ENCODE peak calls at places on chromosomes 7 and 10, in nine cellular contexts. M is tibial nerve, H is IMR-90, G is cardiac muscle cell, Z is fibroblast of lung, P is Kasumi-1, L is ELR, U is endodermal cell, I is HEK293T. A is an unnamed sample.

GRCh38 chr7:137820677-137821420 is 25.9 kb downstream of the DGKI start:
- DNase-seq in M (peak; percentile 20), H (peak; percentile 83), G (peak; percentile 60), Z (peak; percentile 91), P (no peak), L (no peak), U (peak; percentile 96), I (no peak), A (no peak)

GRCh38 chr7:29957921-29958320 is 31.7 kb downstream of the SCRN1 start:
- DNase-seq in M (no peak), H (no peak), G (no peak), Z (no peak), P (no peak), L (no peak), U (no peak), I (no peak), A (no peak)

GRCh38 chr7:142460402-142461117 is 202.7 kb upstream of the PRSS58 start:
- DNase-seq in M (no peak), H (peak; percentile 73), G (no peak), Z (peak; percentile 70), P (no peak), L (peak; percentile 36), U (no peak), I (no peak), A (no peak)

GRCh38 chr10:59750155-59750945 is 2.9 kb downstream of the MRLN start:
- DNase-seq in M (no peak), H (peak; percentile 4), G (no peak), Z (peak; percentile 46), P (no peak), L (no peak), U (no peak), I (no peak), A (no peak)

GRCh38 chr7:84161398-84161797 is 33.2 kb downstream of the SEMA3A start:
- DNase-seq in M (no peak), H (no peak), G (no peak), Z (no peak), P (no peak), L (no peak), U (no peak), I (no peak), A (no peak)

GRCh38 chr10:24894728-24895127 is 57.7 kb downstream of the PRTFDC1 start:
- DNase-seq in M (no peak), H (no peak), G (no peak), Z (no peak), P (no peak), L (no peak), U (no peak), I (no peak), A (peak; percentile 42)

GRCh38 chr10:96765406-96766240 is 45.3 kb upstream of the PIK3AP1 start:
- DNase-seq in M (peak; percentile 74), H (peak; percentile 44), G (peak; percentile 61), Z (peak; percentile 47), P (peak; percentile 82), L (peak; percentile 76), U (peak; percentile 65), I (peak; percentile 59), A (peak; percentile 43)

GRCh38 chr10:30454744-30455498 is 20.9 kb downstream of the MAP3K8 start:
- DNase-seq in M (no peak), H (peak; percentile 86), G (no peak), Z (peak; percentile 96), P (no peak), L (peak; percentile 2), U (no peak), I (no peak), A (no peak)

GRCh38 chr10:119933179-119933578 is 40.6 kb downstream of the SEC23IP start:
- DNase-seq in M (no peak), H (peak; percentile 3), G (peak; percentile 67), Z (peak; percentile 21), P (peak; percentile 44), L (peak; percentile 21), U (no peak), I (peak; percentile 60), A (peak; percentile 13)

GRCh38 chr7:51135576-51135975 is 181.0 kb downstream of the COBL start:
- DNase-seq in M (no peak), H (no peak), G (no peak), Z (peak; percentile 8), P (no peak), L (no peak), U (no peak), I (no peak), A (no peak)

GRCh38 chr10:86876748-86877147 is 80.7 kb downstream of the MMRN2 start:
- DNase-seq in M (no peak), H (peak; percentile 79), G (no peak), Z (peak; percentile 12), P (peak; percentile 89), L (peak; percentile 74), U (no peak), I (no peak), A (peak; percentile 15)

GRCh38 chr7:158885624-158886023 is 29.3 kb downstream of the DYNC2I1 start:
- DNase-seq in M (no peak), H (peak; percentile 6), G (no peak), Z (no peak), P (peak; percentile 68), L (peak; percentile 36), U (no peak), I (no peak), A (no peak)

GRCh38 chr7:1018334-1018695 is 26.0 kb upstream of the GPR146 start:
- DNase-seq in M (no peak), H (no peak), G (no peak), Z (no peak), P (no peak), L (no peak), U (no peak), I (no peak), A (no peak)

GRCh38 chr10:96987842-96988175 is 155.7 kb downstream of the LCOR start:
- DNase-seq in M (no peak), H (peak; percentile 59), G (no peak), Z (peak; percentile 69), P (no peak), L (peak; percentile 58), U (no peak), I (no peak), A (no peak)

GRCh38 chr7:1647961-1648631 is 22.0 kb upstream of the ELFN1 start:
- DNase-seq in M (no peak), H (no peak), G (peak; percentile 87), Z (no peak), P (no peak), L (no peak), U (peak; percentile 72), I (no peak), A (no peak)

GRCh38 chr7:16264036-16264435 is 157.3 kb downstream of the CRPPA start:
- DNase-seq in M (no peak), H (no peak), G (no peak), Z (no peak), P (no peak), L (no peak), U (no peak), I (no peak), A (no peak)

GRCh38 chr10:120369831-120370230 is 87.2 kb upstream of the PLPP4 start:
- DNase-seq in M (no peak), H (no peak), G (no peak), Z (peak; percentile 82), P (no peak), L (peak; percentile 26), U (no peak), I (no peak), A (no peak)

GRCh38 chr7:104973909-104974415 is 40.0 kb upstream of the KMT2E start:
- DNase-seq in M (no peak), H (peak; percentile 92), G (no peak), Z (peak; percentile 94), P (no peak), L (peak; percentile 85), U (no peak), I (no peak), A (peak; percentile 94)

GRCh38 chr7:84237533-84238173 is 43.1 kb upstream of the SEMA3A start:
- DNase-seq in M (no peak), H (peak; percentile 99), G (no peak), Z (peak; percentile 93), P (no peak), L (peak; percentile 96), U (no peak), I (no peak), A (peak; percentile 94)

GRCh38 chr10:126904807-126905686 is at the start of gene DOCK1:
- DNase-seq in M (peak; percentile 37), H (peak; percentile 68), G (peak; percentile 83), Z (peak; percentile 73), P (no peak), L (peak; percentile 83), U (peak; percentile 90), I (peak; percentile 86), A (peak; percentile 72)

GRCh38 chr7:135774284-135774683 is 25.7 kb upstream of the FAM180A start:
- DNase-seq in M (no peak), H (peak; percentile 87), G (no peak), Z (peak; percentile 91), P (no peak), L (peak; percentile 30), U (no peak), I (no peak), A (no peak)

GRCh38 chr7:156827587-156828203 is 65.3 kb downstream of the LMBR1 start:
- DNase-seq in M (no peak), H (peak; percentile 46), G (peak; percentile 32), Z (peak; percentile 16), P (peak; percentile 24), L (peak; percentile 42), U (no peak), I (peak; percentile 39), A (no peak)

GRCh38 chr10:121373411-121373810 is 224.8 kb downstream of the FGFR2 start:
- DNase-seq in M (no peak), H (no peak), G (no peak), Z (peak; percentile 1), P (no peak), L (no peak), U (no peak), I (no peak), A (no peak)

GRCh38 chr10:127919418-127920191 is 12.7 kb downstream of the PTPRE start:
- DNase-seq in M (no peak), H (peak; percentile 37), G (no peak), Z (peak; percentile 90), P (peak; percentile 89), L (peak; percentile 51), U (peak; percentile 70), I (peak; percentile 46), A (peak; percentile 61)

GRCh38 chr10:119306514-119306951 is 99.2 kb downstream of the GRK5 start:
- DNase-seq in M (no peak), H (no peak), G (no peak), Z (peak; percentile 45), P (peak; percentile 85), L (peak; percentile 57), U (no peak), I (no peak), A (peak; percentile 64)

GRCh38 chr10:13627459-13628310 is 40.9 kb downstream of the PRPF18 start:
- DNase-seq in M (no peak), H (no peak), G (no peak), Z (no peak), P (no peak), L (no peak), U (no peak), I (no peak), A (no peak)

GRCh38 chr10:92385836-92386235 is 94.9 kb downstream of the MARCHF5 start:
- DNase-seq in M (no peak), H (no peak), G (no peak), Z (no peak), P (no peak), L (no peak), U (no peak), I (no peak), A (no peak)

GRCh38 chr7:157975401-157976372 is 611.9 kb downstream of the PTPRN2 start:
- DNase-seq in M (no peak), H (no peak), G (no peak), Z (no peak), P (no peak), L (no peak), U (no peak), I (no peak), A (no peak)

GRCh38 chr10:87862644-87863101 is 660 bp downstream of the KLLN start:
- DNase-seq in M (no peak), H (peak; percentile 57), G (no peak), Z (no peak), P (peak; percentile 86), L (no peak), U (no peak), I (no peak), A (no peak)

GRCh38 chr7:48183370-48183743 is 12.1 kb downstream of the ABCA13 start:
- DNase-seq in M (no peak), H (no peak), G (no peak), Z (peak; percentile 50), P (no peak), L (no peak), U (no peak), I (no peak), A (no peak)

GRCh38 chr7:74655324-74655723 is 2.2 kb upstream of the GTF2I start:
- DNase-seq in M (no peak), H (peak; percentile 38), G (no peak), Z (no peak), P (no peak), L (no peak), U (no peak), I (peak; percentile 22), A (no peak)